ENCODE peak calls at places on chromosomes 1 and 21, in four cellular contexts. U is cardiac fibroblast, V is breast epithelium, P is fibroblast of pulmonary artery. O is an unnamed sample.

GRCh38 chr1:57860931-57861600 is 437.2 kb upstream of the DAB1 start:
- DNase-seq in V (no peak), P (no peak), U (no peak), O (no peak)

GRCh38 chr1:117231748-117232373 is 21.1 kb upstream of the VTCN1 start:
- DNase-seq in U (no peak), P (no peak), V (peak), O (peak)

GRCh38 chr1:192445243-192445642 is 128.5 kb downstream of the RGS21 start:
- DNase-seq in V (no peak), U (no peak), P (no peak), O (no peak)

GRCh38 chr21:33968082-33968997 is 52.7 kb upstream of the ATP5PO start:
- DNase-seq in V (no peak), U (peak), P (peak), O (no peak)

GRCh38 chr1:170354679-170355078 is 177.3 kb upstream of the GORAB start:
- DNase-seq in V (no peak), P (no peak), U (no peak), O (no peak)

GRCh38 chr1:199855580-199855979 is 171.9 kb upstream of the NR5A2 start:
- DNase-seq in U (peak), P (peak), V (no peak), O (no peak)

GRCh38 chr1:6481820-6482471 is 9.5 kb downstream of the PLEKHG5 start:
- DNase-seq in U (no peak), P (no peak), V (no peak), O (no peak)

GRCh38 chr1:17118706-17119075 is 560 bp downstream of the PADI2 start:
- DNase-seq in U (no peak), V (no peak), P (no peak), O (no peak)

GRCh38 chr1:53377438-53377841 is 49.6 kb upstream of the LRP8 start:
- DNase-seq in V (no peak), U (no peak), P (no peak), O (no peak)

GRCh38 chr1:67608661-67609571 is 76.1 kb upstream of the GADD45A start:
- DNase-seq in P (no peak), V (no peak), U (no peak), O (no peak)

GRCh38 chr1:237864338-237865244 is 26.1 kb downstream of the ZP4 start:
- DNase-seq in V (no peak), U (peak), P (peak), O (peak)

GRCh38 chr1:90671736-90672135 is 45.4 kb downstream of the BARHL2 start:
- DNase-seq in P (no peak), V (no peak), U (no peak), O (no peak)

GRCh38 chr1:50735443-50735842 is 224.6 kb downstream of the FAF1 start:
- DNase-seq in P (peak), U (peak), V (no peak), O (no peak)

GRCh38 chr1:23995431-23995837 is 15.3 kb upstream of the SRSF10 start:
- DNase-seq in P (peak), V (no peak), U (peak), O (no peak)

GRCh38 chr1:175394739-175395138 is 202.2 kb upstream of the KIAA0040 start:
- DNase-seq in V (no peak), U (no peak), P (no peak), O (peak)

GRCh38 chr21:33042812-33043211 is 17.1 kb downstream of the OLIG2 start:
- DNase-seq in V (no peak), P (peak), U (peak), O (no peak)

GRCh38 chr1:45328680-45329079 is 2.0 kb downstream of the HPDL start:
- DNase-seq in V (no peak), U (no peak), P (no peak), O (no peak)

GRCh38 chr1:9784508-9785133 is 39.1 kb downstream of the CLSTN1 start:
- DNase-seq in P (peak), V (peak), U (peak), O (peak)

DNA sequence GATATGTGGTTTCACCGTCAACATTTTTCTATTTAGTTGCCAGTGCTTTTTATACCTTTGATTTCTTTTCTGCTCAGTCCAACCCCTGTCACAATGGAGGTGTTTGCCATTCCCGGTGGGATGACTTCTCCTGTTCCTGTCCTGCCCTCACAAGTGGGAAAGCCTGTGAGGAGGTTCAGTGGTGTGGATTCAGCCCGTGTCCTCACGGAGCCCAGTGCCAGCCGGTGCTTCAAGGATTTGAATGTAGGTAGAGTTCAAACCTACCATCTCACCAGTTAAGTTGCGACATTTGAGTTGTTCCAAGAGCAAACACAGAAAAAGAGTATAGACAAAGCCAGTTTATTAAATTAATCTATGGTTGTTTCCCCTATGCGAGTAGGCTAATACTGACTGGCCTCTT is 161.3 kb downstream of the CRB1 start:
- DNase-seq in V (no peak), P (no peak), U (no peak), O (no peak)
- H3K4me3 ChIP-seq in V (no peak), P (no peak), U (no peak), O (no peak)

GRCh38 chr1:32619701-32620485 is 30.5 kb downstream of the ZBTB8OS start:
- DNase-seq in V (no peak), U (peak), P (peak), O (no peak)
- H3K4me3 ChIP-seq in V (no peak), U (no peak), P (no peak), O (no peak)

DNA sequence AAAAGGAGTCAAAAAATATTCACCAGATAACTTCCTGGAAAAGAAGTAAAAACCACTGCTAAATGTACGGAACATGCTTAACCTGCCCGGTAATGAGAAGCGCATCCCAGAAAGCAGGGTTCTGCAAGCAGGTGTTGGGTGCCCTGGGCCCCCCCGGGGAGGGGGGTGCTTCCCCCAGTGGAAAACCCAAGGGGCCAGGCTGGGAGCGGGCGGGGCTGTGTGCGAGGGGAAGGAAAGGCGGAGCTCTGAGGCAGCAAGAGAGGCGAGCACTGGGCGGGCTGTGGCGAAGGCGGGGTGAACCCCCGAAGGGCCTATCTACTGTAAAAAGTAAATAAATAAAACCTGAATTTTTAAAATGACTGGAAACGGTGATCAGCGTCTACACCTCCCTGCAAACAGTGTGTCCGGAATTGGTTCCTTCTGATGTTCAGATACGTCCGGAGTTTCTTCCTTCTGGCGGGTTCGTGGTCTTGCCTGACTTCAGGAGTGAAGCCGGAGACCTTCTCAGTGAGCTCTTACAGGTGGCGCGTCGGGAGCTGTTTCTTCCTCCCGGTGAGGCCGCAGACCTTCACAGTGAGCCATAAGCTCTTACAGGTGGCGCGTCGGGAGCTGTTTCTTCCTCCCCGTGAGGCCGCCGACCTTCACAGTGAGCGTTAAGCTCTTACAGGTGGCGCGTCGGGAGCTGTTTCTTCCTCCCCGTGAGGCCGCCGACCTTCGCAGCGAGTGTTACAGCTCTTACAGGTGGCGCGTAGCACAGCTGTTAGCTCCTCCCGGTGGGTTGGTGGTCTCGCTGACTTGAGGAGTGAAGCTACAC is 13.4 kb downstream of the FTCD start:
- DNase-seq in U (no peak), V (no peak), P (no peak), O (peak)
- H3K4me3 ChIP-seq in U (no peak), V (no peak), P (no peak), O (no peak)

GRCh38 chr1:149915429-149916192 is 2.0 kb downstream of the SV2A start:
- DNase-seq in U (no peak), P (no peak), V (no peak), O (no peak)

GRCh38 chr1:149914545-149914944 is 3.1 kb downstream of the SV2A start:
- DNase-seq in V (no peak), P (no peak), U (no peak), O (no peak)

GRCh38 chr1:149916193-149916926 is 1.3 kb downstream of the SV2A start:
- DNase-seq in U (no peak), V (no peak), P (no peak), O (no peak)

GRCh38 chr1:149916927-149917310 is 725 bp downstream of the SV2A start:
- DNase-seq in V (no peak), P (no peak), U (no peak), O (no peak)

DNA sequence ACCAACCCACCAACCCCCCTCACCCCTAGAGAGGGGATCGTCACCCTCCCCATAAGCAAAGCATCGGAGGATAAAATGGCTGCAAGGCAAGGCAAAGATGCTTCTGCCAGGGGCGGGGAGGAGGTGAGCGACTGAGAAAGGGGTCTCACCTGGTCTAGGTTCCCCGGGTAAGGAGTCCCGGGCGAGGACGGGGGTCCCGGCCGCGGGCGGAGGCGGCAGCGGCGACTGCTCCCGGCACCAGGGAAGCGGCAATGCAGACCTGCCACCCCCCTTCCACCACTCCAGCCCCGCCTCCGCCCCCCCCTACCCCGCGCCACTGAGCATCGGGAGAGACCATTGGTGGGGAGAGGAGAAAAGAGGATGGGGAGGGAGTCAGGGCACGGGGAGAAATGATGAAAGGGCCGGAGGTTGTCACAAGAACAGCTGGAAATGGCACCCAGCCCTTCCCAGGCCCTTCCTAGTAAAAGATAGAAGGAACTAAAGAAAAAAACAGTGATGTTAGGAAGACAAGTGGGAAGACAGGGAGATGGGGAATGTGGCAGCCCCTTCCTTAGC is at the start of gene SV2A:
- DNase-seq in P (peak), V (peak), U (peak), O (no peak)
- H3K4me3 ChIP-seq in P (peak), V (peak), U (peak), O (no peak)

GRCh38 chr1:212287261-212287895 is 2.2 kb downstream of the PPP2R5A start:
- DNase-seq in V (no peak), P (no peak), U (no peak), O (no peak)

GRCh38 chr1:212286437-212287131 is 1.4 kb downstream of the PPP2R5A start:
- DNase-seq in U (peak), V (no peak), P (peak), O (no peak)

GRCh38 chr1:212289262-212290077 is 4.3 kb downstream of the PPP2R5A start:
- DNase-seq in P (no peak), U (no peak), V (no peak), O (no peak)

GRCh38 chr1:212290608-212291007 is 5.4 kb downstream of the PPP2R5A start:
- DNase-seq in P (peak), V (no peak), U (no peak), O (no peak)

DNA sequence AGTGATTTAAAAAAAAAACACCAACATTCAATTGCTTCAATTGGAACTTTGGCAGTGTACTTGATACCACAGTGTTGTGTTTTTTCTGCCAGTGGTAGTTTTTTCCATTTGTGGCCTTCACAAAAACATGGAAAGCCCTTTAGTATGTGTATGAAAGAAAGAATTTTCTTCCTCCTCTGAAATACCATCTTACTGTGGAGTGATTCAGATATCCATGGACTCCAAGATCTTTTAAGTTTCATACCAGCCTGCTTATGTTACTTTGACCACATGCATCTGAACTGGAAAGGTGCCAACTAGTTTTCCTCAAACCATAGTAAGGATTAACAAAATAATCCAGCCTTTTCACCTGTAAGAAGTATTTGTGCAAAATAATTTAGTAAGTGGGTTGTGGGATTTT is 3.4 kb downstream of the PPP2R5A start:
- DNase-seq in V (no peak), U (peak), P (peak), O (no peak)
- H3K4me3 ChIP-seq in V (peak), U (no peak), P (no peak), O (peak)

GRCh38 chr21:42735944-42736343 is 82.5 kb downstream of the PDE9A start:
- DNase-seq in V (no peak), P (no peak), U (no peak), O (no peak)

GRCh38 chr21:42733874-42734273 is 80.5 kb downstream of the PDE9A start:
- DNase-seq in P (no peak), U (no peak), V (no peak), O (no peak)

GRCh38 chr21:42736646-42737350 is 83.4 kb downstream of the PDE9A start:
- DNase-seq in U (no peak), P (no peak), V (no peak), O (no peak)

GRCh38 chr21:42734323-42734971 is 81.0 kb downstream of the PDE9A start:
- DNase-seq in U (no peak), P (no peak), V (no peak), O (no peak)

GRCh38 chr21:42735061-42735460 is 81.6 kb downstream of the PDE9A start:
- DNase-seq in P (no peak), U (no peak), V (no peak), O (no peak)
- H3K4me3 ChIP-seq in P (no peak), U (no peak), V (no peak), O (no peak)

DNA sequence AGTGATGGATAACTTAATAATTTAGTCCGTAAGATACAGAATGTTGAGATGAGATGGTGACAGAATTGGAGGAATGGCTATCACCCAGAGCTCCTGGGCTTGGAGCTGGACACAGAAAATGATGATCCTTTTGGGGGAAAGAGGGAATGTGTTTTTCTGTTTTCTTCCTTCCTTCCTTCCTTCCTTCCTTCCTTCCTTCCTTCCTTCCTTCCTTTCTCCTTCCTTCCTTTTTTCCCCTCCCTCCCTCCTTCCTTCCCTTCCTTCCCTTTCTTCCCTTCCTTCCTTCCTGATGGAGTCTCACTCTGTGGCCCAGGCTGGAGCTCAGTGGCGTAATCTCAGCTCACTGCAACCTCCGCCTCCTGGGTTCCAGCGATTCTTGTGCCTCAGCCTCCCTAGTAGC is 2.8 kb upstream of the GPR137B start:
- DNase-seq in U (no peak), V (no peak), P (no peak), O (no peak)
- H3K4me3 ChIP-seq in U (no peak), V (no peak), P (no peak), O (no peak)